ENCODE peak calls at places on chromosomes 5 and 9, in seven cellular contexts. J is Peyer's patch; R is MM.1S; W is effector memory CD4-positive, alpha-beta T cell; E is SJSA1; I is Karpas-422; F is AG04450. M is an unnamed sample.

GRCh38 chr5:106321242-106321641 is 1349.5 kb downstream of the EFNA5 start:
- DNase-seq in W (no peak), E (no peak), F (no peak), R (no peak), J (no peak), I (no peak), M (no peak)

GRCh38 chr9:132030626-132031325 is 48.9 kb downstream of the MED27 start:
- DNase-seq in I (no peak), J (no peak), R (no peak), W (no peak), E (no peak), F (no peak), M (no peak)

GRCh38 chr5:156815988-156816599 is 34.0 kb upstream of the PPP1R2B start:
- DNase-seq in J (no peak), E (no peak), W (no peak), I (peak; percentile 69), F (no peak), R (peak; percentile 69), M (no peak)

GRCh38 chr5:32443145-32443540 is 1.4 kb downstream of the ZFR start:
- DNase-seq in F (no peak), J (no peak), E (no peak), R (no peak), W (no peak), I (peak; percentile 51), M (no peak)

GRCh38 chr5:174189638-174190037 is 144.1 kb downstream of the NSG2 start:
- DNase-seq in W (no peak), J (no peak), R (no peak), F (no peak), E (no peak), I (no peak), M (no peak)

GRCh38 chr5:65769539-65769938 is 47.5 kb downstream of the NLN start:
- DNase-seq in W (no peak), E (peak; percentile 50), F (peak; percentile 80), J (no peak), I (no peak), R (no peak), M (no peak)

GRCh38 chr9:79220246-79220645 is 351.5 kb upstream of the TLE4 start:
- DNase-seq in F (no peak), I (no peak), W (no peak), E (no peak), R (no peak), J (no peak), M (no peak)

GRCh38 chr5:109529520-109529919 is 119.7 kb upstream of the PJA2 start:
- DNase-seq in J (no peak), F (no peak), W (no peak), E (no peak), I (no peak), R (no peak), M (peak; percentile 59)

GRCh38 chr5:121870489-121870888 is 18.8 kb downstream of the FTMT start:
- DNase-seq in E (no peak), F (no peak), W (no peak), I (no peak), J (no peak), R (no peak), M (no peak)

DNA sequence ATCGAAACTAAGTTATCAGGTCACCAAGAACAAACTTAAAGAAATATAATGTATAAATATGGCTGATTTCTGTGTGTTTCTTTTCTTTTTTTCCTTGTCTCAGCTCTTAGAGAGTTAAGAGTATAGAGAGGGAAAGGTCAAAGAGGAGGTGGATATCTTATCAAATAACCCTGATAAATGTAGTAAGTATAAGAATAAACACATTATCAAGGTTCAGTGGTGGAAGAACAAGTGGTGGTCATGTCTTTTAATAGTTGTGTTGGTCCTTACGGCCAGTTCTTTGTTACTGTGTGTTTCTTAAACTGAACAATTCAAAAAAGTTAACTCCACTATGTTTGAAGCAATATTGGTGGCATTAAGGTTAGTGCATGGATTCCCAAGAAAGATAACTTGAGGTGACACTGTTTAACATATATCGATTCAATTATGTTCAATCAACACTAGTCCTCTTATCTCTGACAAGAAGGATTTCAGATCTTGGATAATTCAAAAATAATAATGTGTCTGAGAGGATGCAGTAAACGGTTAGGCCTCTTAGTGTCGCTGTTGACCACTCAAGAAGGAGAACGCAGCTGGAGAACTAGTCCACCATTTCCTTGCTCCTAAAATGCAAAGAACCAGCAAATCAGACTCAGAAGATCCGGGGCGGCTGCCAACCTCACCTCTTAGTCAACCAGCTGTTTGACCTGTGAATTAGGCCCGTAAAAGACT is at the start of gene PCDHGA3:
- DNase-seq in I (peak; percentile 77), E (no peak), R (peak; percentile 38), J (no peak), F (no peak), W (no peak), M (no peak)
- H3K9me3 ChIP-seq in I (no peaks in the 10 kb centered on the region), E (peaks cover 23% of the 10 kb centered on the region), R (no peaks in the 10 kb centered on the region), J (peaks cover 28% of the 10 kb centered on the region), F (peaks cover 55% of the 10 kb centered on the region), W (no peaks in the 10 kb centered on the region), M (peaks cover 79% of the 10 kb centered on the region)

GRCh38 chr5:55540525-55540924 is 5.8 kb upstream of the PLPP1 start:
- DNase-seq in E (no peak), J (no peak), W (no peak), F (no peak), I (no peak), R (peak; percentile 39), M (no peak)
- H3K9me3 ChIP-seq in E (no peaks in the 10 kb centered on the region), J (no peaks in the 10 kb centered on the region), W (no peaks in the 10 kb centered on the region), F (no peaks in the 10 kb centered on the region), I (no peaks in the 10 kb centered on the region), R (no peaks in the 10 kb centered on the region), M (no peaks in the 10 kb centered on the region)

DNA sequence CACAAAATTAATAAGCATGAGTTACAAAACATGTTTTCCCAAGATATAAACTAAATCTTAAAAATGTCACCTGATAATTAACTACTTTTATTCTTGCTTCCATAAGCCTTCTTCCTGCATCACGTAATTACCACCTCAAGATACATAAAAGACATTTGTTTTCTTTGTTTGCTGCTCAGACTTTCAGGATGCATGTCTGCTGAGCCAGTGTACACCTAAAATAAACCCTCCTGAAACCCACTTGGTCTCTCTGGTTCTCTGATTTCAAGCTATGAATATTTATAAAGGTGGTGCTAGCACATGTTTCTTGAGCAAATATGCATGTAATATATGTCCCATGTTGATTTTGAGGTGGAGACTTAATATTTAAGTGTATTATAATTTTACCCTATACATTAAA is 1627.7 kb upstream of the CDH9 start:
- DNase-seq in W (no peak), R (peak; percentile 56), F (no peak), I (no peak), E (no peak), J (no peak), M (no peak)
- H3K9me3 ChIP-seq in W (no peaks in the 10 kb centered on the region), R (no peaks in the 10 kb centered on the region), F (peaks cover 5% of the 10 kb centered on the region), I (peaks cover 12% of the 10 kb centered on the region), E (no peaks in the 10 kb centered on the region), J (no peaks in the 10 kb centered on the region), M (no peaks in the 10 kb centered on the region)

DNA sequence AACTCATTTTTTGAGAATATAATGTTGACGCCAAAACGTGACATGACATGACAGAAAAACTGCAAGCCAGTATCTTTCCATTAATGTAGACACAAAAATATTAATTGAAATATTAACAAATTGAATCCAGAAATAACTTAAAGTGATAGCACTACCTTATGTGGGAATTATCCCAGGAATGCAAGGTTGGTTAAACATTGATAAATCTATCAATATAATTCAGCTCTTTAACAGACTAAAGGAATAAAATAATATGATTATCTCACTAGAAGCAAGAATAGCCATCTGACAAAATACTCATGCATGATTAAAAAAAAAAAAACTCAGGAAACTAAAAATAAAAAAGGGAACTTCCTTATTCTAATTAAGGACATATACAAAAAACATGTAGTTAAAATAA is 6.8 kb downstream of the ZNF510 start:
- DNase-seq in R (no peak), F (no peak), J (no peak), I (peak; percentile 45), W (no peak), E (no peak), M (no peak)
- H3K9me3 ChIP-seq in R (no peaks in the 10 kb centered on the region), F (peaks cover 19% of the 10 kb centered on the region), J (peaks cover 4% of the 10 kb centered on the region), I (peaks cover 49% of the 10 kb centered on the region), W (peaks cover 35% of the 10 kb centered on the region), E (peaks cover 6% of the 10 kb centered on the region), M (peaks cover 56% of the 10 kb centered on the region)

M was measured in right atrium auricular region.